ENCODE peak calls at places on chromosomes 3 and 15, in five cellular contexts. Q is ureter, S is heart right ventricle, C is uterus, G is amniotic stem cell. A is an unnamed sample.

GRCh38 chr3:100463002-100463401 is 29.4 kb upstream of the TMEM45A start:
- DNase-seq in Q (peak), S (peak), C (no peak), G (peak), A (no peak)

GRCh38 chr15:70474682-70475438 is 288.5 kb downstream of the UACA start:
- DNase-seq in Q (peak), S (peak), C (peak), G (peak), A (peak)

GRCh38 chr3:99023590-99024192 is 122.2 kb upstream of the DCBLD2 start:
- DNase-seq in Q (no peak), S (no peak), C (no peak), G (peak), A (no peak)

GRCh38 chr15:91482799-91483198 is 370.7 kb upstream of the SLCO3A1 start:
- DNase-seq in Q (no peak), S (no peak), C (no peak), G (no peak), A (no peak)

GRCh38 chr15:92159906-92160841 is 233.5 kb upstream of the ST8SIA2 start:
- DNase-seq in Q (no peak), S (no peak), C (no peak), G (no peak), A (no peak)

GRCh38 chr15:77479015-77479414 is 58.3 kb downstream of the HMG20A start:
- DNase-seq in Q (no peak), S (no peak), C (no peak), G (no peak), A (no peak)

GRCh38 chr3:128152419-128153155 is 694 bp upstream of the EEFSEC start:
- DNase-seq in Q (no peak), S (no peak), C (no peak), G (no peak), A (no peak)

GRCh38 chr15:41811432-41812195 is 16.3 kb upstream of the JMJD7 start:
- DNase-seq in Q (peak), S (peak), C (peak), G (peak), A (peak)

GRCh38 chr15:70059476-70060213 is 38.1 kb downstream of the TLE3 start:
- DNase-seq in Q (no peak), S (no peak), C (peak), G (no peak), A (no peak)

GRCh38 chr15:48703544-48703943 is 58.0 kb upstream of the FBN1 start:
- DNase-seq in Q (no peak), S (no peak), C (no peak), G (no peak), A (no peak)

GRCh38 chr15:101613130-101614000 is 38.8 kb downstream of the TM2D3 start:
- DNase-seq in Q (peak), S (peak), C (peak), G (no peak), A (no peak)

GRCh38 chr3:193827039-193827669 is 234.1 kb downstream of the OPA1 start:
- DNase-seq in Q (peak), S (no peak), C (no peak), G (no peak), A (no peak)

GRCh38 chr15:25690673-25691543 is 172.2 kb downstream of the ATP10A start:
- DNase-seq in Q (no peak), S (no peak), C (peak), G (peak), A (no peak)

GRCh38 chr15:41935566-41936020 is 36.8 kb downstream of the EHD4 start:
- DNase-seq in Q (no peak), S (no peak), C (no peak), G (no peak), A (no peak)

GRCh38 chr15:51846463-51847230 is 17.2 kb downstream of the TMOD3 start:
- DNase-seq in Q (no peak), S (no peak), C (no peak), G (no peak), A (no peak)

GRCh38 chr15:50415752-50416404 is 8.3 kb upstream of the USP8 start:
- DNase-seq in Q (no peak), S (no peak), C (no peak), G (no peak), A (no peak)

GRCh38 chr3:42476225-42477160 is 25.9 kb upstream of the VIPR1 start:
- DNase-seq in Q (peak), S (no peak), C (no peak), G (no peak), A (no peak)

GRCh38 chr3:196341142-196341541 is 3.0 kb upstream of the TM4SF19 start:
- DNase-seq in Q (no peak), S (no peak), C (no peak), G (no peak), A (no peak)

GRCh38 chr15:41698779-41699178 is 38.6 kb downstream of the MGA start:
- DNase-seq in Q (no peak), S (no peak), C (no peak), G (no peak), A (no peak)

GRCh38 chr3:120420855-120421570 is 29.8 kb downstream of the FSTL1 start:
- DNase-seq in Q (no peak), S (peak), C (no peak), G (peak), A (no peak)

GRCh38 chr3:106688463-106688862 is 688.8 kb upstream of the CCDC54 start:
- DNase-seq in Q (no peak), S (no peak), C (no peak), G (peak), A (no peak)

GRCh38 chr3:65712156-65712555 is 326.6 kb downstream of the MAGI1 start:
- DNase-seq in Q (no peak), S (no peak), C (no peak), G (no peak), A (no peak)

GRCh38 chr3:15315003-15315402 is 17.4 kb downstream of the SH3BP5 start:
- DNase-seq in Q (no peak), S (no peak), C (no peak), G (no peak), A (no peak)

A was measured in naive B cell.